ENCODE peak calls at places on chromosomes 6 and 20, in eight cellular contexts. X is GM20000; T is NCI-H774; D is stimulated activated CD8-positive, alpha-beta memory T cell treated with anti-CD3 and anti-CD28 coated beads, Interleukin-4, amount 100 ng/mL, for 4 hours; B is nucleus accumbens; O is SW 1271; K is HCT116; V is astrocyte of the spinal cord. M is an unnamed sample.

GRCh38 chr20:8231038-8231437 is 99.0 kb downstream of the PLCB1 start:
- DNase-seq in B (no peak), K (no peak), T (no peak), D (no peak), X (no peak), O (no peak), V (no peak), M (no peak)

GRCh38 chr6:49923826-49924225 is 40.1 kb downstream of the DEFB114 start:
- DNase-seq in X (no peak), O (no peak), D (no peak), K (no peak), B (no peak), V (no peak), T (no peak), M (peak; percentile 52)

GRCh38 chr20:62977613-62978558 is 25.4 kb downstream of the SLC17A9 start:
- DNase-seq in X (peak; percentile 86), K (peak; percentile 51), D (peak; percentile 62), O (peak; percentile 33), V (no peak), T (peak; percentile 78), B (no peak), M (no peak)

GRCh38 chr6:152598858-152599537 is 38.2 kb downstream of the SYNE1 start:
- DNase-seq in D (no peak), O (no peak), K (no peak), V (no peak), B (no peak), T (no peak), X (no peak), M (no peak)

GRCh38 chr6:79608334-79609224 is 22.6 kb upstream of the SH3BGRL2 start:
- DNase-seq in X (no peak), V (no peak), O (no peak), T (no peak), D (no peak), B (no peak), K (no peak), M (no peak)

GRCh38 chr20:13331536-13331935 is 110.5 kb downstream of the ISM1 start:
- DNase-seq in V (peak; percentile 36), B (no peak), D (no peak), K (no peak), X (no peak), O (peak; percentile 26), T (no peak), M (no peak)

GRCh38 chr6:19354181-19354580 is 483.0 kb upstream of the ID4 start:
- DNase-seq in V (no peak), K (no peak), T (no peak), D (no peak), O (no peak), B (no peak), X (no peak), M (no peak)

GRCh38 chr6:67450641-67451040 is 1184.4 kb upstream of the ADGRB3 start:
- DNase-seq in K (no peak), T (no peak), O (no peak), V (no peak), X (no peak), D (no peak), B (no peak), M (no peak)

GRCh38 chr6:108655840-108656650 is 95.3 kb downstream of the FOXO3 start:
- DNase-seq in D (no peak), B (no peak), T (peak; percentile 53), K (no peak), X (no peak), V (peak; percentile 87), O (no peak), M (no peak)

GRCh38 chr6:41049548-41049947 is 3.5 kb upstream of the APOBEC2 start:
- DNase-seq in O (no peak), D (no peak), B (no peak), K (no peak), V (no peak), X (no peak), T (no peak), M (no peak)

GRCh38 chr20:34129518-34130162 is 17.6 kb upstream of the EIF2S2 start:
- DNase-seq in D (no peak), V (peak; percentile 70), O (peak; percentile 95), X (peak; percentile 88), B (peak; percentile 31), T (peak; percentile 7), K (peak; percentile 75), M (peak; percentile 58)

GRCh38 chr6:98539669-98540207 is 294.6 kb upstream of the POU3F2 start:
- DNase-seq in B (no peak), O (peak; percentile 2), T (no peak), K (no peak), D (no peak), V (no peak), X (peak; percentile 3), M (no peak)

GRCh38 chr6:160013987-160014868 is 45.3 kb downstream of the IGF2R start:
- DNase-seq in B (no peak), T (peak; percentile 35), O (no peak), V (peak; percentile 28), X (no peak), K (no peak), D (no peak), M (no peak)

GRCh38 chr20:40728996-40729395 is 40.0 kb upstream of the MAFB start:
- DNase-seq in T (no peak), B (no peak), V (no peak), O (no peak), K (no peak), X (no peak), D (no peak), M (no peak)

M was measured in iPS DF 6.9.